ENCODE peak calls at places on chromosomes 1 and 21, in ten cellular contexts. C is adrenal gland, U is gastrocnemius medialis, N is right lobe of liver, Q is HCT116, J is GM12878, M is K562, P is breast epithelium, A is sigmoid colon, B is spleen. R is an unnamed sample. For H3K4me1, the result is how much of the 10 kb centered on the place peaks cover.

GRCh38 chr1:92951141-92951582 is 10.1 kb downstream of the DIPK1A start:
- DNase-seq in C (no peak), U (no peak), N (no peak), Q (peak), J (peak), M (no peak), P (no peak), A (no peak), B (no peak), R (no peak)

GRCh38 chr1:187928288-187928687 is 1099.5 kb downstream of the PLA2G4A start:
- DNase-seq in C (no peak), U (no peak), N (peak), Q (peak), J (no peak), M (no peak), P (no peak), A (no peak), B (no peak), R (no peak)

GRCh38 chr1:30754684-30755171 is 2.8 kb downstream of the LAPTM5 start:
- DNase-seq in C (no peak), U (no peak), N (no peak), Q (no peak), J (peak), M (no peak), P (no peak), A (no peak), B (peak), R (no peak)

GRCh38 chr1:165949335-165950130 is 122.1 kb downstream of the UCK2 start:
- DNase-seq in C (no peak), U (no peak), N (no peak), Q (no peak), J (no peak), M (peak), P (no peak), A (no peak), B (no peak), R (no peak)

GRCh38 chr1:165036403-165036802 is 320.1 kb downstream of the LMX1A start:
- DNase-seq in C (no peak), U (no peak), N (no peak), Q (no peak), J (no peak), M (no peak), P (no peak), A (no peak), B (no peak), R (no peak)

GRCh38 chr1:190608282-190608681 is 130.6 kb upstream of the BRINP3 start:
- DNase-seq in C (no peak), U (no peak), N (no peak), Q (no peak), J (no peak), M (no peak), P (no peak), A (no peak), B (no peak), R (no peak)

GRCh38 chr21:41943468-41944250 is 10.2 kb downstream of the C2CD2 start:
- DNase-seq in C (peak), U (no peak), N (no peak), Q (no peak), J (no peak), M (no peak), P (no peak), A (no peak), B (peak), R (no peak)

GRCh38 chr1:29249170-29249691 is 12.9 kb downstream of the PTPRU start:
- DNase-seq in C (no peak), U (no peak), N (no peak), Q (no peak), J (no peak), M (no peak), P (no peak), A (no peak), B (peak), R (no peak)

GRCh38 chr1:186620951-186621350 is 59.3 kb downstream of the PTGS2 start:
- DNase-seq in C (no peak), U (no peak), N (no peak), Q (no peak), J (peak), M (no peak), P (no peak), A (no peak), B (no peak), R (no peak)

GRCh38 chr21:38413958-38414506 is 84.2 kb downstream of the ERG start:
- DNase-seq in C (no peak), U (no peak), N (no peak), Q (no peak), J (no peak), M (no peak), P (no peak), A (no peak), B (no peak), R (no peak)

GRCh38 chr1:227900571-227901051 is 47.1 kb downstream of the WNT9A start:
- DNase-seq in C (no peak), U (no peak), N (no peak), Q (no peak), J (no peak), M (no peak), P (no peak), A (peak), B (peak), R (no peak)

GRCh38 chr1:25122747-25123146 is 109.6 kb downstream of the SYF2 start:
- DNase-seq in C (no peak), U (no peak), N (no peak), Q (no peak), J (no peak), M (no peak), P (no peak), A (no peak), B (no peak), R (no peak)

GRCh38 chr1:228215663-228216116 is 7.8 kb downstream of the OBSCN start:
- DNase-seq in C (no peak), U (no peak), N (no peak), Q (no peak), J (no peak), M (no peak), P (no peak), A (no peak), B (no peak), R (no peak)

GRCh38 chr1:99648107-99648506 is 2.2 kb downstream of the PALMD start:
- DNase-seq in C (peak), U (peak), N (peak), Q (peak), J (no peak), M (peak), P (peak), A (no peak), B (no peak), R (peak)

GRCh38 chr1:227322376-227322775 is 4.1 kb upstream of the CDC42BPA start:
- DNase-seq in C (no peak), U (no peak), N (no peak), Q (no peak), J (no peak), M (no peak), P (no peak), A (no peak), B (no peak), R (no peak)

GRCh38 chr1:101000141-101000867 is 25.3 kb downstream of the DPH5 start:
- DNase-seq in C (no peak), U (no peak), N (no peak), Q (no peak), J (no peak), M (no peak), P (no peak), A (no peak), B (no peak), R (no peak)

GRCh38 chr1:167645161-167645560 is 15.1 kb downstream of the RCSD1 start:
- DNase-seq in C (no peak), U (no peak), N (no peak), Q (no peak), J (no peak), M (no peak), P (no peak), A (no peak), B (no peak), R (no peak)

GRCh38 chr1:205259361-205259832 is 31.7 kb downstream of the TMCC2 start:
- DNase-seq in C (peak), U (no peak), N (no peak), Q (no peak), J (no peak), M (no peak), P (no peak), A (no peak), B (no peak), R (no peak)

GRCh38 chr1:46152021-46152420 is 19.6 kb upstream of the PIK3R3 start:
- DNase-seq in C (no peak), U (no peak), N (no peak), Q (no peak), J (no peak), M (no peak), P (no peak), A (no peak), B (no peak), R (no peak)

GRCh38 chr21:42513985-42514882 is 582 bp downstream of the SLC37A1 start:
- DNase-seq in C (peak), U (no peak), N (peak), Q (no peak), J (no peak), M (peak), P (peak), A (peak), B (peak), R (no peak)

GRCh38 chr21:42351626-42352432 is 1.0 kb upstream of the TFF2 start:
- DNase-seq in C (no peak), U (no peak), N (peak), Q (no peak), J (no peak), M (no peak), P (no peak), A (peak), B (peak), R (no peak)

GRCh38 chr1:234691567-234691966 is 81.6 kb upstream of the IRF2BP2 start:
- DNase-seq in C (no peak), U (no peak), N (no peak), Q (peak), J (no peak), M (peak), P (no peak), A (no peak), B (no peak), R (no peak)

GRCh38 chr1:102834688-102835320 is 273.5 kb downstream of the COL11A1 start:
- DNase-seq in C (no peak), U (no peak), N (no peak), Q (no peak), J (no peak), M (no peak), P (no peak), A (no peak), B (no peak), R (no peak)

GRCh38 chr21:46622226-46622625 is 13.2 kb upstream of the PRMT2 start:
- DNase-seq in C (no peak), U (no peak), N (no peak), Q (no peak), J (no peak), M (no peak), P (peak), A (peak), B (no peak), R (no peak)

GRCh38 chr1:228370439-228370940 is 36.1 kb downstream of the TRIM11 start:
- DNase-seq in C (peak), U (no peak), N (no peak), Q (no peak), J (no peak), M (no peak), P (no peak), A (peak), B (peak), R (no peak)

GRCh38 chr1:206933333-206933945 is 11.7 kb upstream of the FCMR start:
- DNase-seq in C (peak), U (no peak), N (no peak), Q (peak), J (no peak), M (peak), P (no peak), A (no peak), B (peak), R (no peak)
- TF ChIP-seq CTCF in C (peak), U (peak), N (peak), Q (peak), J (peak), M (peak), P (peak), A (no peak), B (peak), R (no peak)

DNA sequence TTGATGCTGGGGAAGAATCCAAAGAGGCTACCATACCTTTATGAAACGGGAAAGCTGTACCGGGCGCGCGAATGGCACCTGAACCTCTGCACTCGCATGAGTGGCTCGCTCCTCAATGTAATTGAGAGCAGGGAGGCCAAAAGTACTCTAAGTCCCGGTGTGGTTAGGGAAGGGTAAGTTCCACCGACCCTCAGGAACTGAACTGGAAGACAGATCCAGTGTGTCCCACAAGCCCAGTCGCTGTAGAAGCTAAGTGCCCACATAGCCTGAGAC is 1.0 kb downstream of the GATAD2B start:
- DNase-seq in C (peak), U (no peak), N (no peak), Q (no peak), J (no peak), M (no peak), P (no peak), A (no peak), B (no peak), R (no peak)
- H3K4me1 ChIP-seq in C (under half), U (under half), N (under half), Q (under half), J (under half), M (under half), P (under half), A (under half), B (under half), R (under half)

GRCh38 chr21:29232601-29233541 is 65.9 kb upstream of the BACH1 start:
- DNase-seq in C (no peak), U (no peak), N (no peak), Q (no peak), J (no peak), M (no peak), P (no peak), A (no peak), B (no peak), R (no peak)
- TF ChIP-seq POLR2A in C (no peak), U (no peak), N (no peak), Q (no peak), J (no peak), M (no peak), P (no peak), A (no peak), B (no peak), R (no peak)

GRCh38 chr1:67299296-67299695 is 8.4 kb upstream of the IL12RB2 start:
- DNase-seq in C (no peak), U (no peak), N (no peak), Q (no peak), J (no peak), M (no peak), P (no peak), A (no peak), B (no peak), R (no peak)

GRCh38 chr1:67294836-67295622 is 12.6 kb upstream of the IL12RB2 start:
- DNase-seq in C (no peak), U (no peak), N (no peak), Q (no peak), J (no peak), M (no peak), P (no peak), A (no peak), B (no peak), R (no peak)

GRCh38 chr1:67300561-67300960 is 7.1 kb upstream of the IL12RB2 start:
- DNase-seq in C (no peak), U (no peak), N (no peak), Q (no peak), J (no peak), M (no peak), P (no peak), A (no peak), B (no peak), R (no peak)

GRCh38 chr1:67304023-67304422 is 3.6 kb upstream of the IL12RB2 start:
- DNase-seq in C (no peak), U (no peak), N (no peak), Q (no peak), J (no peak), M (no peak), P (no peak), A (no peak), B (no peak), R (no peak)

GRCh38 chr1:67298762-67299161 is 8.9 kb upstream of the IL12RB2 start:
- DNase-seq in C (no peak), U (no peak), N (no peak), Q (no peak), J (no peak), M (no peak), P (no peak), A (no peak), B (no peak), R (no peak)
- TF ChIP-seq CTCF in C (no peak), U (no peak), N (no peak), Q (no peak), J (peak), M (no peak), P (no peak), A (no peak), B (no peak), R (no peak)

GRCh38 chr1:118364882-118365281 is 179.9 kb upstream of the SPAG17 start:
- DNase-seq in C (no peak), U (no peak), N (no peak), Q (no peak), J (no peak), M (no peak), P (no peak), A (no peak), B (no peak), R (no peak)
- H3K4me1 ChIP-seq in C (under half), U (under half), N (under half), Q (under half), J (under half), M (under half), P (under half), A (under half), B (under half), R (under half)

GRCh38 chr1:58262702-58263101 is 283.8 kb downstream of the OMA1 start:
- DNase-seq in C (no peak), U (no peak), N (no peak), Q (no peak), J (no peak), M (no peak), P (no peak), A (no peak), B (no peak), R (no peak)
- TF ChIP-seq POLR2A in C (no peak), U (no peak), N (no peak), Q (no peak), J (no peak), M (no peak), P (no peak), A (no peak), B (no peak), R (no peak)